ENCODE peak calls at places on chromosomes 7 and 10, in eight cellular contexts. M, H, G, P, F, L, X and R are unnamed samples.

GRCh38 chr10:95791425-95791979 is 35.5 kb downstream of the ENTPD1 start:
- DNase-seq in X (no peak), G (no peak), P (no peak), L (no peak), F (no peak), M (no peak), H (no peak), R (no peak)

GRCh38 chr7:105691029-105691691 is 109.9 kb upstream of the EFCAB10 start:
- DNase-seq in M (no peak), L (no peak), H (no peak), P (no peak), X (peak; percentile 27), G (no peak), F (no peak), R (no peak)

GRCh38 chr7:106139253-106140251 is 27.4 kb upstream of the SYPL1 start:
- DNase-seq in F (no peak), M (no peak), X (peak; percentile 83), L (no peak), H (no peak), P (no peak), G (peak; percentile 68), R (peak; percentile 49)

GRCh38 chr10:17232276-17232987 is 4.4 kb downstream of the VIM start:
- DNase-seq in X (no peak), P (no peak), M (no peak), G (no peak), F (no peak), H (no peak), L (no peak), R (no peak)

GRCh38 chr7:135761751-135762488 is 13.3 kb upstream of the FAM180A start:
- DNase-seq in F (no peak), L (peak; percentile 76), H (no peak), P (no peak), M (no peak), X (no peak), G (no peak), R (no peak)

GRCh38 chr10:35552622-35553342 is 52.4 kb upstream of the GJD4 start:
- DNase-seq in G (no peak), H (no peak), L (no peak), P (no peak), F (no peak), X (no peak), M (no peak), R (no peak)

GRCh38 chr7:101410743-101411476 is 48.2 kb downstream of the COL26A1 start:
- DNase-seq in G (no peak), P (no peak), X (no peak), F (peak; percentile 22), H (no peak), L (no peak), M (peak; percentile 51), R (no peak)

GRCh38 chr10:86614853-86615252 is 39.5 kb upstream of the OPN4 start:
- DNase-seq in G (no peak), M (no peak), X (no peak), F (no peak), L (peak; percentile 34), P (no peak), H (no peak), R (no peak)

GRCh38 chr7:48074231-48074654 is 14.8 kb upstream of the UPP1 start:
- DNase-seq in G (no peak), M (no peak), P (no peak), F (no peak), X (no peak), L (no peak), H (no peak), R (peak; percentile 35)

GRCh38 chr7:124700655-124701054 is 64.9 kb downstream of the GPR37 start:
- DNase-seq in F (no peak), G (no peak), L (no peak), X (no peak), H (no peak), P (no peak), M (no peak), R (no peak)

GRCh38 chr7:125530553-125530952 is 600.9 kb upstream of the POT1 start:
- DNase-seq in G (no peak), F (no peak), X (no peak), H (no peak), P (no peak), M (no peak), L (no peak), R (no peak)

GRCh38 chr10:51699145-51699474 is 285 bp downstream of the CSTF2T start:
- DNase-seq in X (no peak), P (no peak), F (no peak), L (no peak), M (no peak), H (no peak), G (no peak), R (no peak)

GRCh38 chr7:47266131-47266706 is 315.7 kb downstream of the TNS3 start:
- DNase-seq in H (no peak), P (peak; percentile 28), X (peak; percentile 65), F (peak; percentile 44), L (peak; percentile 88), M (peak; percentile 48), G (peak; percentile 74), R (no peak)

GRCh38 chr10:20147679-20148078 is 331.4 kb downstream of the PLXDC2 start:
- DNase-seq in H (no peak), M (no peak), F (no peak), P (no peak), X (no peak), L (no peak), G (no peak), R (no peak)

GRCh38 chr10:36114913-36115312 is 472.8 kb upstream of the FZD8 start:
- DNase-seq in M (no peak), F (no peak), P (no peak), H (peak; percentile 59), L (no peak), X (no peak), G (no peak), R (peak; percentile 25)

GRCh38 chr10:61472090-61472674 is 19.0 kb upstream of the TMEM26 start:
- DNase-seq in H (no peak), L (no peak), F (no peak), P (no peak), X (no peak), M (no peak), G (no peak), R (no peak)

GRCh38 chr7:105760549-105761447 is 115.6 kb downstream of the ATXN7L1 start:
- DNase-seq in G (no peak), P (no peak), L (no peak), H (peak; percentile 13), M (no peak), X (no peak), F (no peak), R (no peak)

GRCh38 chr7:39666562-39666961 is 43.2 kb downstream of the RALA start:
- DNase-seq in P (no peak), G (no peak), L (no peak), X (no peak), F (no peak), M (no peak), H (no peak), R (no peak)

GRCh38 chr7:88599528-88599927 is 160.0 kb upstream of the ZNF804B start:
- DNase-seq in X (no peak), M (no peak), P (no peak), G (no peak), H (no peak), F (no peak), L (no peak), R (no peak)

GRCh38 chr10:115171392-115171960 is 78.3 kb downstream of the ATRNL1 start:
- DNase-seq in M (no peak), H (no peak), X (no peak), L (peak; percentile 28), P (no peak), F (no peak), G (no peak), R (no peak)

GRCh38 chr10:115173915-115174443 is 80.8 kb downstream of the ATRNL1 start:
- DNase-seq in H (no peak), M (no peak), P (no peak), X (no peak), L (no peak), F (no peak), G (no peak), R (no peak)
- H3K4me3 ChIP-seq in H (no peak overlapping the region), M (no peak overlapping the region), P (no peak overlapping the region), X (no peak overlapping the region), L (no peak overlapping the region), F (no peak overlapping the region), G (no peak overlapping the region), R (no peak overlapping the region)

GRCh38 chr7:11054033-11054432 is 80.4 kb downstream of the PHF14 start:
- DNase-seq in P (no peak), G (no peak), F (no peak), L (no peak), X (no peak), M (no peak), H (no peak), R (no peak)
- TF ChIP-seq CTCF in P (no peak), G (no peak), F (no peak), L (no peak), X (no peak), M (no peak), H (no peak), R (no peak)

DNA sequence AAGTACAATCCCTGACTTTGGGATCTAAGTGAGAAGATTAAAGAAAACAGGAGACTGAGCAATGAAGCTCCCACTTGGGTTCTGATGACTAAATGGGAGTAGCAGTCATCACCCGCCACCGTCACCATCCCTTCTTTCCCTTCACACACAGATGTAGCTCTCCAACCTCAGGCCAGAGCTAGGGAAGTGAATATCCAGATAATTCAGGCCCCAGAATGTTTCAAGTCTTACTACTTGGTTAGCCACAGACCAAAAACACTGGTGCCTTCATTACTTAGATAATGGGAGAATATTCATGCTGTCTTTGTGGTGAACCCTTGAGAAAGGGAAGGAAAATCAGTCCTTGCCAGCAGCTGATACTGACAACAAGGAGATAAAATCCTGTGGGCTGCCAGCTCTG is 100.7 kb downstream of the OSBPL3 start:
- DNase-seq in M (no peak), X (no peak), F (no peak), H (no peak), P (no peak), L (no peak), G (no peak), R (no peak)
- H3K4me3 ChIP-seq in M (no peak overlapping the region), X (no peak overlapping the region), F (no peak overlapping the region), H (no peak overlapping the region), P (no peak overlapping the region), L (no peak overlapping the region), G (no peak overlapping the region), R (no peak overlapping the region)

GRCh38 chr7:79741684-79742083 is 288.2 kb upstream of the MAGI2 start:
- DNase-seq in X (no peak), L (no peak), G (no peak), H (no peak), P (no peak), F (no peak), M (no peak), R (no peak)
- TF ChIP-seq CTCF in X (no peak), L (no peak), G (no peak), H (peak; percentile 49), P (no peak), F (peak; percentile 47), M (no peak), R (peak; percentile 23)

DNA sequence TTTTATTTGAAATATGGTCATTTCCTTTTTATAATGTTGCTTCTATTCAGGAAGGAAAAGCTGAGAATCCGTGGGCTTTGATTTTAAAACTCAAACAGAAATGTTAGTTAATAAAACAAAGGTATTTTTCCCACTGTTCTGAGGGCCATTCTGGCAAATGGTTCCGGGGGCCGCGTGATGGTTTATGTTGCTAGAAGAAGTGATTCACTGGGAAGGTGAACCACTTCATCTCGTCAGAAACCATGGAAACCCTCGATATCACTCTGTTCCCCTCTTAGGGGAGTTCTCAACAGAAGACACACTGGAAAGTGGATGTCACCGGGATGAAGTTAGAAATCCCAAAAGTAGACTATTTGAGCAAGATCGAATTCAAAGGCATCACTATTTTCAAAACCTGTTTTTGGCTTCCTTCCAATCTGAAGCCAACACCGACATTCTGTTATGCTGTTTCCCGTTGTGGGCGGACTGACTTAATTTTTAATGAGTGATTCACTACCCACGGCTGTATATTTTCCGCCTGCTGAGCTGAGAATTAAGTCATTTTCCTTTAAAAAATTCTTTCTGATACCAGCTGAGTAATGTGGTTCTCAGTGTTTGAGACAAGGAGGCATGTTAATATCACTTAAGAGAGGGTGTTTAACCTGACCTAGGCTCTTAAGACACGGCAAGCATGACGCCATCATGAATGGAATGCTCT is 84.1 kb downstream of the PTPRE start:
- DNase-seq in X (no peak), P (no peak), M (no peak), H (peak; percentile 80), G (no peak), F (no peak), L (no peak), R (peak; percentile 99)
- H3K4me3 ChIP-seq in X (no peak overlapping the region), P (no peak overlapping the region), M (no peak overlapping the region), H (no peak overlapping the region), G (no peak overlapping the region), F (peak overlapping the region; percentile 0), L (no peak overlapping the region), R (peak overlapping the region; percentile 5)